ENCODE peak calls at places on chromosomes 6 and 20, in five cellular contexts. R is A549, P is fibroblast of the aortic adventitia, O is lower lobe of right lung, F is spleen. I is an unnamed sample.

GRCh38 chr20:822651-823325 is 10.7 kb upstream of the FAM110A start:
- DNase-seq in R (no peak), P (no peak), O (no peak), F (no peak), I (no peak)

GRCh38 chr20:45391559-45391958 is 13.4 kb upstream of the TP53TG5 start:
- DNase-seq in R (no peak), P (no peak), O (no peak), F (no peak), I (no peak)

GRCh38 chr20:48577557-48577956 is 250.2 kb downstream of the PREX1 start:
- DNase-seq in R (no peak), P (no peak), O (no peak), F (no peak), I (no peak)

GRCh38 chr6:166344240-166344639 is 1.9 kb upstream of the SFT2D1 start:
- DNase-seq in R (no peak), P (no peak), O (no peak), F (no peak), I (no peak)

GRCh38 chr6:82364087-82365010 is 732 bp downstream of the TPBG start:
- DNase-seq in R (peak; percentile 69), P (peak; percentile 72), O (peak; percentile 63), F (peak; percentile 76), I (peak; percentile 84)

GRCh38 chr6:134207431-134207830 is 110.5 kb downstream of the SGK1 start:
- DNase-seq in R (no peak), P (no peak), O (no peak), F (no peak), I (no peak)

GRCh38 chr6:131937703-131938631 is 13.2 kb downstream of the CCN2 start:
- DNase-seq in R (peak; percentile 86), P (peak; percentile 65), O (no peak), F (no peak), I (no peak)

GRCh38 chr6:75207211-75207984 is 1.5 kb upstream of the COL12A1 start:
- DNase-seq in R (no peak), P (peak; percentile 32), O (no peak), F (peak; percentile 74), I (peak; percentile 60)

GRCh38 chr20:63280929-63281545 is 8.4 kb downstream of the ARFGAP1 start:
- DNase-seq in R (peak; percentile 48), P (no peak), O (no peak), F (no peak), I (peak; percentile 63)

GRCh38 chr6:166955121-166955864 is 1.1 kb downstream of the RNASET2 start:
- DNase-seq in R (peak; percentile 3), P (no peak), O (peak; percentile 82), F (peak; percentile 90), I (peak; percentile 36)

GRCh38 chr6:107318100-107318736 is 141.1 kb downstream of the PDSS2 start:
- DNase-seq in R (peak; percentile 52), P (peak; percentile 70), O (peak; percentile 57), F (peak; percentile 72), I (peak; percentile 72)

GRCh38 chr6:157522472-157522871 is 141.5 kb downstream of the ZDHHC14 start:
- DNase-seq in R (no peak), P (no peak), O (no peak), F (no peak), I (no peak)

GRCh38 chr20:60138263-60139127 is 180.3 kb downstream of the CDH26 start:
- DNase-seq in R (no peak), P (no peak), O (peak; percentile 73), F (peak; percentile 89), I (no peak)

GRCh38 chr20:62243906-62244515 is 5.7 kb downstream of the OSBPL2 start:
- DNase-seq in R (no peak), P (no peak), O (no peak), F (no peak), I (no peak)

GRCh38 chr6:101402618-101403002 is 9.1 kb downstream of the GRIK2 start:
- DNase-seq in R (no peak), P (no peak), O (no peak), F (no peak), I (peak; percentile 86)

GRCh38 chr6:74942130-74942529 is 263.7 kb downstream of the COL12A1 start:
- DNase-seq in R (no peak), P (no peak), O (no peak), F (no peak), I (no peak)

GRCh38 chr6:159969204-159969912 is 476 bp downstream of the IGF2R start:
- DNase-seq in R (no peak), P (no peak), O (peak; percentile 67), F (peak; percentile 95), I (peak; percentile 78)

GRCh38 chr6:46974786-46975185 is 53.0 kb upstream of the ADGRF5 start:
- DNase-seq in R (no peak), P (no peak), O (no peak), F (no peak), I (no peak)

GRCh38 chr6:79544299-79544927 is 7.2 kb upstream of the LCA5 start:
- DNase-seq in R (no peak), P (peak; percentile 58), O (no peak), F (no peak), I (no peak)
- H3K4me3 ChIP-seq in R (peak overlapping the region; percentile 18), P (no peak overlapping the region), O (no peak overlapping the region), F (no peak overlapping the region), I (peak overlapping the region; percentile 11)

DNA sequence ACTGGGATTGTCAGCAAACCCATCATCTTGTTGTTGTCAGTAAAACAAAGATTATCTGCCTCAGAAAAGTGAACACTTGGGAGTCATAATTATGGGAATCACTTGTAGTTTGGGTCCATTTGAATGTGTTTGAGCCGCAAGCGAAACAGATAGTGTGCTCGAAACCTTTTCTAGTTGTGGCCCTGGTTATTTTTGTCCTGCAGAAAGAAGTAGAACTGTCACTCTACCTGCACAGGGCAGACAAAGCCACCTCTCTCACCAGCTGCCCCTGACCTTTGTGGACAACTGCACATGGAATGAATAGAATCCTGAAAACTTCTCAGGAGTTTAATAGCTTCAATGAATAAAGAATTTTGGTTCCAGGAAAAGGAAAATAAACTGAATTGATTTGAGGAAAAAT is 156.1 kb upstream of the CHD6 start:
- DNase-seq in R (no peak), P (no peak), O (no peak), F (no peak), I (no peak)
- H3K4me3 ChIP-seq in R (no peak overlapping the region), P (no peak overlapping the region), O (no peak overlapping the region), F (no peak overlapping the region), I (no peak overlapping the region)

DNA sequence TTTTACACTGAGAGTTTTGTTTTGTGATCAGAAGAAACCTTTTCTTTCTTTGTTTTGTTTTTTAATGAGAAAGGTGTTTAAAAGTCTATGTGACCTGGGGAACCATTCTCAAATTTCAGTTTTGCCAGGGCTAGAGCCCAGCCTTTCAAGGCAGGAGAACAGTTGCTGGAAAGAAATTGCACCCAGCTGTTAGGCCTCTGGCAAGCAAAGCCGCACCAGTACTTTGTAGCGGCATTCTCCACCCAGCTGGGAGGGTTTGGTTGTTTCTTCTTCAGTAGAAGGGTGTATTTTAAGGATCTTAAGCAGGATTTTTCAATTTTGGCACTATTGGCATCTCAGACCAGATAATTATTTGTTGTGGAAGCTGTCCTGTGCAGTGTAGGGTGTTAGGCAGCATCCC is 16.6 kb upstream of the MAPK13 start:
- DNase-seq in R (no peak), P (peak; percentile 20), O (no peak), F (no peak), I (peak; percentile 31)
- H3K4me3 ChIP-seq in R (no peak overlapping the region), P (no peak overlapping the region), O (no peak overlapping the region), F (no peak overlapping the region), I (no peak overlapping the region)

GRCh38 chr20:10419550-10420133 is 14.4 kb downstream of the MKKS start:
- DNase-seq in R (peak; percentile 84), P (no peak), O (no peak), F (no peak), I (no peak)
- H3K4me3 ChIP-seq in R (peak overlapping the region; percentile 34), P (no peak overlapping the region), O (no peak overlapping the region), F (no peak overlapping the region), I (no peak overlapping the region)

I was measured in neural progenitor cell.